ENCODE peak calls at places on chromosomes 4 and X, in five cellular contexts. J is body of pancreas, W is stomach, T is tibial nerve, L is K562. M is an unnamed sample.

GRCh38 chrX:110242371-110242770 is 75.5 kb downstream of the AMMECR1 start:
- DNase-seq in J (no peak), W (no peak), T (no peak), L (no peak), M (no peak)

GRCh38 chrX:74422576-74423288 is 1.4 kb downstream of the SLC16A2 start:
- DNase-seq in J (peak), W (peak), T (no peak), L (no peak), M (peak)

GRCh38 chr4:17701882-17702281 is 79.5 kb downstream of the FAM184B start:
- DNase-seq in J (no peak), W (no peak), T (no peak), L (no peak), M (no peak)

GRCh38 chr4:742742-743311 is 37.2 kb downstream of the PCGF3 start:
- DNase-seq in J (peak), W (peak), T (peak), L (peak), M (peak)

GRCh38 chr4:26410385-26411293 is 79.6 kb downstream of the CCKAR start:
- DNase-seq in J (peak), W (no peak), T (peak), L (peak), M (no peak)

GRCh38 chrX:119708936-119709335 is 16.0 kb upstream of the SEPTIN6 start:
- DNase-seq in J (no peak), W (no peak), T (no peak), L (no peak), M (no peak)

GRCh38 chr4:10239982-10240654 is 123.5 kb upstream of the WDR1 start:
- DNase-seq in J (no peak), W (no peak), T (no peak), L (peak), M (no peak)

GRCh38 chrX:1165535-1166196 is 46.8 kb downstream of the CRLF2 start:
- DNase-seq in J (no peak), W (no peak), T (no peak), L (no peak), M (no peak)

GRCh38 chr4:2352729-2353221 is 65.7 kb downstream of the ZFYVE28 start:
- DNase-seq in J (no peak), W (no peak), T (no peak), L (no peak), M (no peak)

GRCh38 chr4:186999676-187000075 is 276.0 kb upstream of the FAT1 start:
- DNase-seq in J (no peak), W (no peak), T (no peak), L (no peak), M (no peak)

GRCh38 chrX:100048156-100048555 is 361.9 kb downstream of the PCDH19 start:
- DNase-seq in J (no peak), W (no peak), T (no peak), L (no peak), M (no peak)

GRCh38 chr4:102759835-102760644 is 728 bp downstream of the MANBA start:
- DNase-seq in J (no peak), W (peak), T (peak), L (no peak), M (peak)

GRCh38 chr4:86233090-86233489 is 126.8 kb downstream of the MAPK10 start:
- DNase-seq in J (no peak), W (no peak), T (no peak), L (no peak), M (no peak)

GRCh38 chr4:155047755-155048154 is 160.7 kb upstream of the NPY2R start:
- DNase-seq in J (no peak), W (no peak), T (no peak), L (no peak), M (no peak)

GRCh38 chrX:68511255-68511654 is 12.4 kb downstream of the YIPF6 start:
- DNase-seq in J (peak), W (no peak), T (peak), L (peak), M (peak)

GRCh38 chr4:70895846-70896435 is 6.2 kb upstream of the MOB1B start:
- DNase-seq in J (no peak), W (no peak), T (no peak), L (no peak), M (no peak)

GRCh38 chr4:150104401-150105027 is 26.3 kb downstream of the DCLK2 start:
- DNase-seq in J (no peak), W (no peak), T (no peak), L (no peak), M (no peak)

GRCh38 chrX:37509349-37509748 is 62.1 kb upstream of the LANCL3 start:
- DNase-seq in J (no peak), W (no peak), T (no peak), L (no peak), M (no peak)

GRCh38 chrX:6026980-6027379 is 201.7 kb downstream of the NLGN4X start:
- DNase-seq in J (no peak), W (no peak), T (no peak), L (no peak), M (no peak)

GRCh38 chr4:111933703-111934102 is 211.6 kb upstream of the FAM241A start:
- DNase-seq in J (no peak), W (no peak), T (no peak), L (no peak), M (no peak)

GRCh38 chr4:134807231-134807745 is 605.7 kb upstream of the PABPC4L start:
- DNase-seq in J (no peak), W (no peak), T (no peak), L (no peak), M (no peak)

GRCh38 chrX:40172980-40173661 is 75.4 kb upstream of the BCOR start:
- DNase-seq in J (no peak), W (no peak), T (no peak), L (no peak), M (no peak)

GRCh38 chrX:40170830-40171512 is 73.2 kb upstream of the BCOR start:
- DNase-seq in J (no peak), W (no peak), T (no peak), L (no peak), M (no peak)

GRCh38 chrX:40171513-40172168 is 73.9 kb upstream of the BCOR start:
- DNase-seq in J (no peak), W (no peak), T (no peak), L (no peak), M (peak)

GRCh38 chrX:40173662-40174593 is 76.2 kb upstream of the BCOR start:
- DNase-seq in J (peak), W (peak), T (no peak), L (no peak), M (peak)

DNA sequence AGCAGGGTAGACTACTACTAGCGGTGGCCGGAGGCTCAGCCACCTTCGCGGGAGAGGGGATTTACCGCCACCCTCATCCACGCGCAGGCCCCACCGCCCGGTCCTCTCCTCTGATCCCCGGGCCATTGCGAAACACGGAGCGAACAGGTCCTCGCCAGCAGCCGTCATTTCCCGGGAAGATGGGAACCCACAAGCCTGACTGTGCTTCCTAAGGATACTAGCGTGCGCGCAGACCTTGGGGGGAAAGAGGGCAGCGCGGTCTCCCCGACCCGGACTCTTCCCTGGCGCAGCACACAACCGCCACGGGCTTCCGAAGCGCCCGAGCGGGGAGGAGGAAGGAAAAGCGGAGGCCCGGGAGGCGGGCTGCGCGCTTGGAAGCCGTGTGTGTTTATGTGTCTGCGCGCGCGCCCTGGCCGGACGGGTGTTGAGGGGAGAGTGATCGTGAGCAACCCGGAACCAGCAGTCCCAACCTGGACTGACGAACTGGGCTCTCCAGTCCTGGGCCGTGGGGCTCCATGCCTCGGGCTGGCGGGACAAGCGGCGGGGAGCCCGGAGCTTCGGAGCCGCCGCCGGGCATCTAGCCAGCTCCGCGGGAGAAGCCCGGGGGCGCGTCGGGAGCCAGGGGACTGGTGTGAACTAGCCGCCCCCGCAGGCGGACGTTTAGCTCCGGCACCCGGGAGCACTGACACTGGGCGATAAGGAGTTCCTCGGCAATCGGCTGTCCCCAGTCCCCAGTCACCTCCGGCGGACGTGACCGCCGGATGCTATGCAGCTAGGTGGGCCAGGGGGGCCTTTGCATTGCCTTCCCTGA is 74.6 kb upstream of the BCOR start:
- DNase-seq in J (peak), W (peak), T (peak), L (peak), M (peak)
- TF ChIP-seq POLR2A in J (peak), W (no peak), T (no peak), L (peak), M (no peak)

GRCh38 chr4:88737304-88738015 is 39.8 kb upstream of the NAP1L5 start:
- DNase-seq in J (peak), W (peak), T (no peak), L (no peak), M (no peak)

GRCh38 chr4:88736264-88736663 is 38.6 kb upstream of the NAP1L5 start:
- DNase-seq in J (no peak), W (no peak), T (no peak), L (no peak), M (no peak)

GRCh38 chr4:88735554-88735953 is 37.9 kb upstream of the NAP1L5 start:
- DNase-seq in J (no peak), W (no peak), T (no peak), L (no peak), M (no peak)

GRCh38 chr4:88738714-88739366 is 41.2 kb upstream of the NAP1L5 start:
- DNase-seq in J (no peak), W (no peak), T (no peak), L (no peak), M (no peak)

GRCh38 chr4:88738146-88738545 is 40.5 kb upstream of the NAP1L5 start:
- DNase-seq in J (no peak), W (no peak), T (no peak), L (no peak), M (no peak)
- H3K27ac ChIP-seq in J (peak), W (peak), T (peak), L (no peak), M (no peak)

GRCh38 chr4:75512336-75513211 is 1.6 kb downstream of the RCHY1 start:
- DNase-seq in J (no peak), W (no peak), T (no peak), L (peak), M (no peak)
- TF ChIP-seq POLR2A in J (no peak), W (no peak), T (no peak), L (no peak), M (no peak)

GRCh38 chrX:33175201-33175600 is 36.1 kb downstream of the DMD start:
- DNase-seq in J (no peak), W (no peak), T (no peak), L (no peak), M (no peak)

GRCh38 chrX:33171071-33171470 is 40.3 kb downstream of the DMD start:
- DNase-seq in J (no peak), W (no peak), T (no peak), L (no peak), M (no peak)
- H3K27ac ChIP-seq in J (no peak), W (no peak), T (no peak), L (no peak), M (no peak)

DNA sequence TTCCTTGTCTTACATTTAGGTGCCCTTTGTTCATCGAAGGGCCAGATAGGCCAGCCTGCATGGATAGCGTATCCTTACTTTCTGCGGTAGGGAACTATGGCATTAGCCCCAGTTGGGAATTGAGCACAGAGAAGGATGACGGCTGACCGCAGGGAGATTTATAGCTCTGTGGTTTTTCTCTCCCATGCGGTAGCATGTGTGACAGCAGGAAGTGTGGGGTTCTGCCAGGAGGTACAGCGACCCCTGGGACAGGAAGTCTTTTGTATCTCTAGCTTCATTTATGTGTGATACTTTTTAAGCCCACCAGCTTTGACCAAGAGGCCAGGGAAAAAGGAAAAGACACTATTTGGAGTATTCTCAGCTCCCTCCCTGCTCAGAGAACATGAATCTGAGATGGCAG is 33.1 kb downstream of the GAB3 start:
- DNase-seq in J (peak), W (no peak), T (no peak), L (peak), M (no peak)
- TF ChIP-seq POLR2A in J (no peak), W (no peak), T (no peak), L (no peak), M (no peak)

GRCh38 chr4:15636818-15637217 is 18.3 kb downstream of the FBXL5 start:
- DNase-seq in J (no peak), W (no peak), T (no peak), L (no peak), M (no peak)
- H3K27ac ChIP-seq in J (peak), W (no peak), T (no peak), L (no peak), M (no peak)

DNA sequence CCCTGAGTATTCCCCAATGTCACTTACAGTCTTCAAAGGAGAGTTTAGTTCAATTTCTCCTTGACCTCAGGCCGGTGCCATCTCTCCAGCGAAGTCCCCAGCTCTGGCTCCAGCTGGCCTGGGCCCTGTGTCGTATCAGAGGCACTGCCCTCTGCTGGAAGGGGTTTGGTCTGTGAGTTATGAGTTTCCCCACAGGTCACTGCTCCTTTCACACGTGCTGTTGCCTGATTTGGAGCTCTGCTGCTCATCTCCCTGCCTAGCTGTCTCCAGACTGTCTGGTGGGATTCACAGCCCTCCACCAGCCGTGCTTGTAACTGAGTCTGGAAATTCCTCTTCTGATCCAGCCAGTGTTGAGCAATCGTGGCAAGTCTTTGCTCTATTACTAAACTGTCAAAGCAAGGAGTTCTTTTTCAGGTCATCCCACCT is at the start of gene RAP2C:
- DNase-seq in J (peak), W (peak), T (peak), L (peak), M (peak)
- TF ChIP-seq POLR2A in J (peak), W (no peak), T (peak), L (no peak), M (no peak)

GRCh38 chrX:19343085-19343461 is 654 bp upstream of the PDHA1 start:
- DNase-seq in J (no peak), W (no peak), T (no peak), L (no peak), M (no peak)

GRCh38 chrX:19344207-19344534 is 444 bp downstream of the PDHA1 start:
- DNase-seq in J (no peak), W (no peak), T (no peak), L (no peak), M (no peak)

GRCh38 chrX:19343462-19344206 is at the start of gene PDHA1:
- DNase-seq in J (peak), W (peak), T (peak), L (peak), M (peak)

GRCh38 chrX:19344661-19345060 is 934 bp downstream of the PDHA1 start:
- DNase-seq in J (peak), W (no peak), T (no peak), L (no peak), M (no peak)

GRCh38 chrX:19342331-19342906 is 1.3 kb upstream of the PDHA1 start:
- DNase-seq in J (no peak), W (no peak), T (no peak), L (no peak), M (no peak)
- H3K27ac ChIP-seq in J (no peak), W (peak), T (no peak), L (peak), M (no peak)

DNA sequence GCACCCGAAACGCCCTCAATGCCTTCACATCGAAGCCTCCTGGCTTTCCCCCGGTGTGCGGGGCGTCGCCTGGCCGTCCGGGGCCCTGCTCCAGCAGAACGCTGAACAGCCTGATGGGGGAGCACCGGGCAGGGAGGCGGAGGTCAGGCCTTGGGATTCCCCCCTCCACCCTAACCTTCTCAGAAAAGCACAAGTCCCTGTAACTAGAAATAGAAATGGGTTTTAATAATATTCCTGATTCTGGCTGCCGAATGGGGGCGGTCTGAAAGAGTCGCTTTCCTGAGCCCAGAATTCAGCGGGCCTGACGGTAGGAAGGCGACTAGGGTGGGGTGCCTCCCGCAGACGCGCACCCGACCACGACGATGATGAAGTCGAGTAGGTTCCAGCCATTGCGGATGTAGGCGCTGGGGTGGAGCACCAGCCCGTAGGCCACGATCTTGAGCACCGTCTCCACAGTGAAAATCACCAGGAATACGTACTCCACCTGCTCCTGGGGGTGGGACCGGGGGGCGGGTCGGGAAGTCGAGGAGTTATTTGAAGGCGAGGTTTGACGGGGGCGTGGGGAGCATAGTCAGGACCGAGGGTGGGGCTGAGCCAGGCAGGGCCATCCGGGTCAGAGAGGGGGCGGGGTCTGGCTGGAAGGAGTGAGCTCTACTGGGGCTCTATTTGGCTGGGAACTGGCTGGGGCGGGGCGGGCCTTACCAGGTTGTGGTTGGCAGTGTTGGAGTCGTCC is 2.5 kb downstream of the CACNA1F start:
- DNase-seq in J (peak), W (peak), T (peak), L (peak), M (peak)
- TF ChIP-seq POLR2A in J (no peak), W (no peak), T (no peak), L (peak), M (no peak)

GRCh38 chr4:66574145-66574978 is 904.1 kb upstream of the EPHA5 start:
- DNase-seq in J (peak), W (no peak), T (no peak), L (no peak), M (no peak)
- H3K27ac ChIP-seq in J (no peak), W (no peak), T (no peak), L (no peak), M (no peak)